ENCODE peak calls at places on chromosomes 11 and 22, in four cellular contexts. P is brain microvascular endothelial cell, T is heart left ventricle, H is MG63. F is an unnamed sample. For H3K36me3, the result is how much of the 10 kb centered on the place peaks cover.

GRCh38 chr11:101586965-101587364 is 3.2 kb upstream of the TRPC6 start:
- DNase-seq in P (no peak), T (no peak), H (no peak), F (no peak)

GRCh38 chr11:57391546-57391945 is 1.1 kb upstream of the PRG2 start:
- DNase-seq in P (no peak), T (no peak), H (no peak), F (no peak)

GRCh38 chr11:66936326-66936725 is 21.9 kb downstream of the PC start:
- DNase-seq in P (peak), T (no peak), H (no peak), F (no peak)

GRCh38 chr11:86931059-86931964 is 23.9 kb downstream of the FZD4 start:
- DNase-seq in P (no peak), T (no peak), H (no peak), F (no peak)

GRCh38 chr11:26623076-26623666 is 51.1 kb upstream of the MUC15 start:
- DNase-seq in P (peak), T (no peak), H (no peak), F (no peak)

GRCh38 chr11:72831521-72832300 is 17.5 kb downstream of the ATG16L2 start:
- DNase-seq in P (peak), T (peak), H (peak), F (no peak)

GRCh38 chr11:102831709-102832492 is 11.5 kb downstream of the MMP3 start:
- DNase-seq in P (no peak), T (no peak), H (no peak), F (no peak)

GRCh38 chr11:64004590-64004984 is 18.3 kb downstream of the OTUB1 start:
- DNase-seq in P (no peak), T (no peak), H (no peak), F (no peak)

GRCh38 chr11:23688835-23689234 is 808.0 kb upstream of the LUZP2 start:
- DNase-seq in P (peak), T (no peak), H (no peak), F (no peak)

DNA sequence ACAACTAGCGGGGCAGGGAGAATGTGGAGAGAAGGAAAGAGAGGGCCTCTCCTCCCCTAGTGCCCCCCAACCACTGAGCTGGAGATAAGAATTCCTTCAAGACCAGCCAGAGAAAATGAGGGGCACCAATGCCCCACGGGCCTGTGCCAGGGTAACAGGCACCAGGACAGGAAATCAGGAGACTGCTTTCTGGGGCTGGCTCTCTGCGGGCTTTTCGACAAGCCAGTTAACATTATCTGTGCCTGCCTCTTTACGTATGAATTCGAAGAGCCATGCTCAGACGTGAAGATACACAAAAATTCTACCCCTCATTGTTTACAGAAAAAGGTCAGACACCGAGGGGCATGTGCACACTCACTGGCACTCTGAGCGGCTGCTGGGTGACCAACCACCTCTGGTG is 52.1 kb downstream of the MYH9 start:
- DNase-seq in P (no peak), T (no peak), H (no peak), F (no peak)
- H3K36me3 ChIP-seq in P (half or more), T (half or more), H (half or more), F (half or more)

GRCh38 chr22:21929253-21929652 is 23.4 kb downstream of the PPM1F start:
- DNase-seq in P (no peak), T (no peak), H (no peak), F (no peak)
- H3K36me3 ChIP-seq in P (half or more), T (half or more), H (under half), F (half or more)

DNA sequence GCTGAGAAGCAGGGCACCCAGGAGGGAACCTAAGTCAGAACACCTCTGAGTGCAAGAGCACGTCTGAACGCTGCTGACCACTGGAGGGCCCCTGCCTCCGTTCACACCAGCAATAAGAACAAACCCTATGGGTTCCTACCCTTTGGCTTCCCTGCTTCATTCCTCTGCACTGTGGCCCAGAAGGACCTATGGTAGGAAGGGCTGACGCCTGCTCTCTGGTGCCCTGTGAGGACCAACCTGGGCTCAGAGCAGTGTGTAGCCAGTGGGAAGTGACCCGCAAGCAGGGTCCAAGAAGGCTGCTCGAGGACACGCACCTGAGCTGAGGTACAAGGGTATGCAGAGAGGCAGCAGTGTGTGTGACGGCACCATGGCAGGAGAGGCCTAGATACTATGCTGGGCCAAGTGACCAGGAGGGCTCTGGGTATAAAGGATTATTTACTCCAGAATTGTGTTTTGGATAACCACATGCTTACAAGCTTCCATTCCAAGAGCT is 68.8 kb upstream of the CLTCL1 start:
- DNase-seq in P (no peak), T (no peak), H (no peak), F (no peak)
- H3K36me3 ChIP-seq in P (half or more), T (half or more), H (half or more), F (under half)

DNA sequence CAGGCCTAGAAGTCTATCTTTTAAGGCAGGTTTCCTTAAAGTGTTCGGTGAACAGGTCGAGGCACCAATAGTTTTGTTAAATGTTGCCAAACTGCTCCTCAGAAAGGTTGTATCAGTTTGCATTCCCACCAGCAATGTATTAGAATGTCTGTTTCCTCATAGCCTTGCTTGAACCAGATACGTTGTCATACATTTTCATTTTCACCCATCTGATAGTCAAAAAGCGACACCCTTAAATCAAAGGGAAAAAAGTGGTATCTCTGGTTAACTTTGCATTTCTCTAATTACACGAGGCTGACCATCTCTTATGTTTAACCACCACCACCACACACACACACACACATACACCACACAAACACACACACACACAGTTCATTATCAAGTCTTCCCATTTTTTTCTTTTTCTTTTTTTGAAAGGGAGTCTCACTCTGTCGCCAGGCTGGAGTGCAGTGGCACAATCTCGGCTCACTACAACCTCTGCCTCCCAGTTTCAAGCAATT is 16.3 kb downstream of the PRR14L start:
- DNase-seq in P (no peak), T (no peak), H (no peak), F (no peak)
- H3K36me3 ChIP-seq in P (under half), T (under half), H (under half), F (half or more)

GRCh38 chr11:46547579-46547978 is 46.2 kb downstream of the AMBRA1 start:
- DNase-seq in P (no peak), T (no peak), H (no peak), F (no peak)
- H3K36me3 ChIP-seq in P (under half), T (under half), H (under half), F (half or more)

DNA sequence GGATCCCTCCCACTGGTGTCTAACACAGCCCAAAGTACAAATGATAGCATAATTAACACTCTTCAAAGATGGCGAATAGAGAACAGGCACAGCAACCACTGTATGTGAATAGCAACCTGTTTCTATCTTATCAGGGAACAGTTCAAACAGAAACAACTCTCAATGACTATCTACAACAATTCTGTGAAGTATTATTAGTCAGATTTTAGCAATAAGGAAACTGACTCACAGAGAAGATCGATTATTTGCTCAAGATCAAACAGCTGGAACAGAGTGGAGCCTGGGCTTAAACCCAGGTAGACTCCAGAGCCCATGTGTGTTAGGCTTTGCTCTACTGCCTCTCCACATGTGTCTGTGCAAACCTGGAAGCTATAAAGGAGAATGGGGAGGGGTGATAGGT is 88.7 kb downstream of the C11orf58 start:
- DNase-seq in P (no peak), T (no peak), H (no peak), F (no peak)
- H3K36me3 ChIP-seq in P (under half), T (under half), H (under half), F (half or more)

GRCh38 chr22:21679383-21679782 is 13.6 kb downstream of the PPIL2 start:
- DNase-seq in P (no peak), T (no peak), H (no peak), F (no peak)
- H3K36me3 ChIP-seq in P (half or more), T (under half), H (under half), F (under half)

DNA sequence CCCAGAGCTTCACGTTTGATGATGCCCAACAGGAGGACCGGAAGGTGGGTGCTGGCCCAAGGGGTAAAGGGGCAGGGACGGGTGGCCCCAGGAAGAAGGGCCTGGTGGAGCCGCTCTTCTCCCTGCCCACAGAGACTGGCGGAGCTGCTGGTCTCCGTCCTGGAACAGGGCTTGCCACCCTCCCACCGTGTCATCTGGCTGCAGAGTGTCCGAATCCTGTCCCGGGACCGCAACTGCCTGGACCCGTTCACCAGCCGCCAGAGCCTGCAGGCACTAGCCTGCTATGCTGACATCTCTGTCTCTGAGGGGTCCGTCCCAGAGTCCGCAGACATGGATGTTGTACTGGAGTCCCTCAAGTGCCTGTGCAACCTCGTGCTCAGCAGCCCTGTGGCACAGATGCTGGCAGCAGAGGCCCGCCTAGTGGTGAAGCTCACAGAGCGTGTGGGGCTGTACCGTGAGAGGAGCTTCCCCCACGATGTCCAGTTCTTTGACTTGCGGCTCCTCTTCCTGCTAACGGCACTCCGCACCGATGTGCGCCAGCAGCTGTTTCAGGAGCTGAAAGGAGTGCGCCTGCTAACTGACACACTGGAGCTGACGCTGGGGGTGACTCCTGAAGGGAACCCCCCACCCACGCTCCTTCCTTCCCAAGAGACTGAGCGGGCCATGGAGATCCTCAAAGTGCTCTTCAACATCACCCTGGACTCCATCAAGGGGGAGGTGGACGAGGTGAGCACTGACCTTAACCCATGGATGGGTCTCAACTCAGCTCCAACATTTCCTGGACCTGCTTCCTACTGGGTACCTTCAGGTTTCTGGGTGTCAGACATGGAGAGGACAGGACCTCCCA is 2.0 kb downstream of the RIC8A start:
- DNase-seq in P (no peak), T (no peak), H (peak), F (no peak)
- H3K36me3 ChIP-seq in P (half or more), T (half or more), H (half or more), F (half or more)

GRCh38 chr11:60902625-60903024 is 3.8 kb downstream of the PRPF19 start:
- DNase-seq in P (no peak), T (no peak), H (no peak), F (no peak)

GRCh38 chr11:60897496-60897895 is 8.9 kb downstream of the PRPF19 start:
- DNase-seq in P (no peak), T (no peak), H (no peak), F (no peak)

GRCh38 chr11:60900673-60901404 is 5.5 kb downstream of the PRPF19 start:
- DNase-seq in P (no peak), T (no peak), H (no peak), F (no peak)

GRCh38 chr11:60899977-60900376 is 6.4 kb downstream of the PRPF19 start:
- DNase-seq in P (no peak), T (no peak), H (no peak), F (no peak)

GRCh38 chr11:60899021-60899936 is 7.1 kb downstream of the PRPF19 start:
- DNase-seq in P (peak), T (no peak), H (peak), F (no peak)
- H3K36me3 ChIP-seq in P (half or more), T (half or more), H (half or more), F (half or more)

F was measured in esophagus squamous epithelium.